ENCODE peak calls at places on chromosomes 12 and 14, in five cellular contexts. J is hepatocyte, K is WTC11, T is GM13977, Q is IMR-90. Z is an unnamed sample.

GRCh38 chr14:68501621-68502052 is 291.2 kb downstream of the ZFP36L1 start:
- DNase-seq in J (no peak), T (no peak), Q (no peak), K (no peak), Z (no peak)

GRCh38 chr12:67638694-67639093 is 9.9 kb upstream of the DYRK2 start:
- DNase-seq in J (no peak), Q (no peak), K (no peak), T (no peak), Z (no peak)

GRCh38 chr12:42643881-42644579 is 54.5 kb upstream of the PRICKLE1 start:
- DNase-seq in T (no peak), K (no peak), J (no peak), Q (no peak), Z (no peak)

GRCh38 chr14:21525995-21526671 is at the start of gene SALL2:
- DNase-seq in K (peak), J (peak), T (peak), Q (peak), Z (no peak)

GRCh38 chr14:36870776-36871175 is 209.1 kb downstream of the PAX9 start:
- DNase-seq in K (no peak), J (no peak), T (no peak), Q (no peak), Z (no peak)

GRCh38 chr12:46831335-46832083 is 5.7 kb upstream of the SLC38A4 start:
- DNase-seq in K (peak), J (peak), T (no peak), Q (no peak), Z (no peak)

GRCh38 chr12:49331360-49332222 is 5.4 kb downstream of the C1QL4 start:
- DNase-seq in Q (peak), T (no peak), K (peak), J (peak), Z (peak)

GRCh38 chr12:48078901-48079300 is 27.0 kb downstream of the SENP1 start:
- DNase-seq in Q (peak), J (no peak), T (no peak), K (no peak), Z (peak)

GRCh38 chr14:75249251-75249957 is 29.2 kb upstream of the FOS start:
- DNase-seq in T (peak), K (no peak), J (no peak), Q (no peak), Z (no peak)

GRCh38 chr12:132154941-132155770 is 10.9 kb downstream of the NOC4L start:
- DNase-seq in K (no peak), J (no peak), T (no peak), Q (no peak), Z (no peak)

GRCh38 chr14:24483604-24484252 is 24.3 kb downstream of the CMA1 start:
- DNase-seq in T (no peak), J (no peak), Q (peak), K (no peak), Z (no peak)

GRCh38 chr12:128784030-128784770 is 39.6 kb downstream of the SLC15A4 start:
- DNase-seq in Q (peak), J (no peak), T (no peak), K (no peak), Z (no peak)

GRCh38 chr12:69553626-69554248 is 31.5 kb upstream of the CCT2 start:
- DNase-seq in Q (peak), J (peak), K (no peak), T (peak), Z (peak)

GRCh38 chr12:76030378-76031080 is 1.0 kb downstream of the PHLDA1 start:
- DNase-seq in T (peak), Q (peak), J (peak), K (peak), Z (peak)

GRCh38 chr12:6821271-6821673 is 349 bp upstream of the GPR162 start:
- DNase-seq in K (peak), J (peak), Q (peak), T (no peak), Z (no peak)

GRCh38 chr14:61642246-61642982 is 52.9 kb upstream of the HIF1A start:
- DNase-seq in Q (peak), K (no peak), T (no peak), J (no peak), Z (peak)

GRCh38 chr12:712172-712863 is 40.1 kb upstream of the WNK1 start:
- DNase-seq in T (no peak), J (no peak), Q (peak), K (no peak), Z (no peak)

GRCh38 chr12:39122562-39123204 is 217.3 kb upstream of the CPNE8 start:
- DNase-seq in T (no peak), Q (no peak), J (no peak), K (peak), Z (no peak)

GRCh38 chr14:100691395-100692025 is 35.2 kb upstream of the DLK1 start:
- DNase-seq in K (no peak), T (no peak), J (no peak), Q (no peak), Z (no peak)

GRCh38 chr12:104181313-104181712 is 34.3 kb upstream of the TXNRD1 start:
- DNase-seq in K (no peak), Q (peak), J (no peak), T (no peak), Z (peak)

GRCh38 chr14:102262894-102263462 is 42.0 kb downstream of the MOK start:
- DNase-seq in J (no peak), Q (peak), K (peak), T (no peak), Z (peak)

GRCh38 chr12:74847169-74847568 is 309.5 kb downstream of the ATXN7L3B start:
- DNase-seq in J (no peak), K (no peak), T (no peak), Q (no peak), Z (no peak)

GRCh38 chr12:12008232-12008850 is 62.4 kb upstream of the BCL2L14 start:
- DNase-seq in T (no peak), K (peak), J (no peak), Q (no peak), Z (no peak)
- TF ChIP-seq CTCF in T (peak), K (peak), J (no peak), Q (peak), Z (peak)

GRCh38 chr12:8033153-8034044 is 883 bp downstream of the FOXJ2 start:
- DNase-seq in K (peak), T (peak), Q (peak), J (peak), Z (peak)

GRCh38 chr12:8034802-8035201 is 2.3 kb downstream of the FOXJ2 start:
- DNase-seq in J (no peak), K (no peak), T (no peak), Q (no peak), Z (no peak)

GRCh38 chr12:8030189-8030588 is 2.3 kb upstream of the FOXJ2 start:
- DNase-seq in K (no peak), T (no peak), Q (no peak), J (no peak), Z (no peak)

GRCh38 chr12:8031872-8032241 is 659 bp upstream of the FOXJ2 start:
- DNase-seq in J (no peak), Q (no peak), T (no peak), K (no peak), Z (peak)

DNA sequence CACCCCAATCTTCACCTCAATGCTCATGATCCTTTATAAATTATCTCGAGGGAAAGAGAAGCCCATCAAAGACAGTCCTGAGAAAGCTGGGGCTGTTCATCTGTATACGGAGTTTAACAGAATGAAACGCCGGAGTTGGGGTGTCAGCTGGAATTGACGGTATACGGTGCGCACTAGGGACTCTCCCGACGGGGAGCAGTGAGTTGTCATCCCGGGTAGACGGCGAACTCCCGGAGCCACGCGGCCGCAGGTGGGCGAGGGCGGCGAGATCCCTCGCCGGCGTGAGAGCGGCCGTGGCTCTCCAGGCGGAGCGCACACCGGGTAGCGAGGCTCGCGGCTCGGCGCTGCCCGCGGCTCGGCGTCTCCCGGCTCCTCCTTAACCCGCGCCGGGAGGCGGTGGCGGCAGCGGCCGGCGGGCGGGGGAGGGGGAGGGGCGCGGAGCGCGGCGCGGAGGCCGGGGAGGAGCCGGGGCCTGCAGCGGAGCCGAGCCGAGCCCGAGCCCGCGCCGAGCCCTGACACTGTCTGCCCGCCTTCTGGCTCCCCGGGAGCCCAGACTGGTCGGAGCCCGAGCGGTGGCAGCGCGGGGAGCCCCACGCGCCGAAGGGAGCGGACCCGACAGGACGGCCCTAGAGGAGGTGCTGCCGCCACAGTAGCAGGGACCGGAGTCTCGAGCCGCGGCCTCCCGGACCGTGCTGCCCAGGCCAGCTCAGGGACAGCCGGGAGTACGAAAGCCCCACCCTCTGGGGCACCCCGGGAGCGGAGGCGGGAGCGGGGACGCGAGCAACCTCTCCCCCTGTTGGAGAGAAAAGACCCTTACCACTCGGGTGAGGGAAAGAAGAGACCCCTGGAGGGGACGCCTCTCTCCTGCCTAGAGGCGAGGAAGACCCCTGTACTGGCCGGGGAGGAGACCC is at the start of gene FOXJ2:
- DNase-seq in Q (peak), J (peak), T (peak), K (peak), Z (peak)
- TF ChIP-seq CTCF in Q (no peak), J (no peak), T (no peak), K (no peak), Z (peak)

GRCh38 chr12:124637586-124637985 is 70.2 kb upstream of the NCOR2 start:
- DNase-seq in T (no peak), J (peak), K (no peak), Q (no peak), Z (no peak)
- TF ChIP-seq CTCF in T (no peak), J (no peak), K (no peak), Q (no peak), Z (no peak)

GRCh38 chr12:12724421-12725085 is 7.4 kb downstream of the CDKN1B start:
- DNase-seq in K (no peak), T (peak), Q (no peak), J (no peak), Z (no peak)

GRCh38 chr12:12723681-12724420 is 6.7 kb downstream of the CDKN1B start:
- DNase-seq in J (peak), T (peak), K (peak), Q (peak), Z (no peak)

GRCh38 chr12:12726543-12727093 is 9.4 kb downstream of the CDKN1B start:
- DNase-seq in T (peak), J (no peak), K (no peak), Q (peak), Z (peak)

GRCh38 chr12:12725956-12726542 is 8.9 kb downstream of the CDKN1B start:
- DNase-seq in K (no peak), T (no peak), Q (no peak), J (no peak), Z (no peak)

GRCh38 chr12:12725086-12725955 is 8.2 kb downstream of the CDKN1B start:
- DNase-seq in Q (peak), K (peak), J (peak), T (peak), Z (peak)
- TF ChIP-seq CTCF in Q (no peak), K (no peak), J (no peak), T (no peak), Z (peak)

GRCh38 chr12:65742481-65742971 is 81.8 kb upstream of the HMGA2 start:
- DNase-seq in T (no peak), K (peak), Q (peak), J (peak), Z (peak)

GRCh38 chr12:65739606-65740005 is 84.7 kb upstream of the HMGA2 start:
- DNase-seq in J (no peak), T (no peak), K (no peak), Q (no peak), Z (no peak)

GRCh38 chr12:65740873-65741600 is 83.2 kb upstream of the HMGA2 start:
- DNase-seq in T (peak), J (peak), Q (peak), K (peak), Z (peak)

GRCh38 chr12:65740506-65740872 is 83.8 kb upstream of the HMGA2 start:
- DNase-seq in T (no peak), Q (no peak), J (no peak), K (no peak), Z (no peak)

DNA sequence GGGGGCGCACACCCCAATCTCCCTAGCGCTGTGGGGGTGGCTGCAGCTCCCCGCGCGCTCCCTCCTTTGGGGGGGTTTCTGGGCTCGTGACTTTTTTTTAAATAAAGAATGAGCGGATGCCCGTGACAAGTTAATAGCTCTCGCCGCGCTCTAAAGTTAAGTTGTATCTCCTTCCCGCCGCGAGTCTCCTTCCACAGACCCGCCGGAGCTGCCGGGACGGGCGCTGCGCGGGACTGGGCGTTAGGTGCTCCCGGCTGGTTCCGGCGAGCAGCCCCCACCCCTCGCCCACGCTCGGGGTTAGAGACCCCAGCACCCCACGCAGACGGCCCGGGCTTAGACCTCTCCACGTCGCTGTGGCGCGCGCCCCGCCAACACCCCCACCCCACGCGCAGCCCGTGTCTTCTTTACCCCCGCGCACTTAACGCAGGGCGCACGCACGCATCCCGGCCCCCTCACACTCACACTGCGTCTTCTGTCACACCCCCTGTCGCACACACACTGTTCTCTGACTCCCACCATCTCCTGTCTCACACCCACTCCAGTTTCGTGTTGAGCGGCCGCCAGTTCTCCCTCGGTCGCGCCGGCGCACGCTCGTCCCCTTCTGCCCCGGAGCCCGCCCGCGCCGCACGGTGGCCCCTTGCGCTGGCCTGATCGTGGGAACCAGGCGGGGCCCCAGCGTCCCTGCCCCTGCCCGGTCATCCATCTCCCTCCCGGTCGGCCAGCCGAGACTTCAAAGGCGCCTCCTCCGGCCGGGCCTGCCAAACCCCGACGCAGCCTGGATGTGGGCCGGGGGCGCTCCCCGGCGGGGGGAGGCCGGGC is 82.4 kb upstream of the HMGA2 start:
- DNase-seq in J (peak), T (peak), Q (peak), K (peak), Z (peak)
- TF ChIP-seq CTCF in J (no peak), T (peak), Q (peak), K (no peak), Z (peak)

GRCh38 chr12:100077367-100077766 is 65.3 kb downstream of the BLTP3B start:
- DNase-seq in K (no peak), T (no peak), J (no peak), Q (no peak), Z (no peak)
- TF ChIP-seq CTCF in K (no peak), T (peak), J (peak), Q (peak), Z (peak)

GRCh38 chr12:71371132-71371531 is 68.5 kb upstream of the LGR5 start:
- DNase-seq in T (no peak), J (no peak), Q (no peak), K (no peak), Z (no peak)
- TF ChIP-seq CTCF in T (no peak), J (peak), Q (no peak), K (no peak), Z (no peak)

Z was measured in HFFc6.